ENCODE peak calls at places on chromosomes 7 and 10, in eight cellular contexts. Y is IMR-90, U is transverse colon, D is HepG2, M is DND-41, O is astrocyte, A is adrenal gland, B is tibial artery. Q is an unnamed sample.

GRCh38 chr7:7424151-7424873 is 111.4 kb downstream of the COL28A1 start:
- DNase-seq in Y (peak; percentile 67), U (peak; percentile 74), O (peak; percentile 38), A (peak; percentile 64), D (peak; percentile 58), M (peak; percentile 39), B (peak; percentile 65), Q (peak; percentile 75)

GRCh38 chr10:35004651-35005050 is 85.5 kb downstream of the CUL2 start:
- DNase-seq in M (no peak), A (no peak), O (peak; percentile 9), D (no peak), Y (peak; percentile 36), B (no peak), U (no peak), Q (no peak)

GRCh38 chr10:72702868-72703581 is 11.1 kb downstream of the MCU start:
- DNase-seq in Y (peak; percentile 67), M (peak; percentile 32), B (no peak), A (no peak), D (no peak), O (peak; percentile 73), U (no peak), Q (no peak)

GRCh38 chr10:130820880-130821482 is 490.5 kb downstream of the TCERG1L start:
- DNase-seq in Y (no peak), U (no peak), B (no peak), O (no peak), M (no peak), A (no peak), D (no peak), Q (no peak)

GRCh38 chr7:121330053-121330833 is 1.4 kb downstream of the WNT16 start:
- DNase-seq in M (no peak), A (no peak), B (no peak), D (no peak), U (no peak), Y (no peak), O (no peak), Q (peak; percentile 16)

GRCh38 chr10:93440591-93441012 is 41.5 kb downstream of the MYOF start:
- DNase-seq in U (no peak), M (no peak), B (no peak), Y (peak; percentile 25), A (no peak), D (no peak), O (no peak), Q (no peak)

GRCh38 chr10:49831352-49832040 is 69.4 kb upstream of the OGDHL start:
- DNase-seq in Y (peak; percentile 34), D (no peak), B (no peak), A (no peak), O (peak; percentile 70), M (no peak), U (no peak), Q (no peak)

GRCh38 chr10:86757110-86757790 is 831 bp downstream of the BMPR1A start:
- DNase-seq in Y (peak; percentile 65), U (peak; percentile 46), O (peak; percentile 52), M (peak; percentile 26), B (peak; percentile 38), D (peak; percentile 62), A (peak; percentile 37), Q (peak; percentile 62)

GRCh38 chr7:65307651-65308299 is 65.9 kb upstream of the ZNF92 start:
- DNase-seq in A (peak; percentile 45), B (no peak), Y (peak; percentile 66), M (peak; percentile 70), D (peak; percentile 57), O (peak; percentile 38), U (peak; percentile 8), Q (peak; percentile 61)

GRCh38 chr10:84755311-84755710 is 426.9 kb downstream of the CCSER2 start:
- DNase-seq in U (no peak), O (no peak), B (no peak), A (no peak), M (no peak), D (no peak), Y (no peak), Q (no peak)

GRCh38 chr10:7279303-7279702 is 131.5 kb downstream of the SFMBT2 start:
- DNase-seq in Y (no peak), D (no peak), M (no peak), O (no peak), U (no peak), A (no peak), B (no peak), Q (no peak)
- H3K4me1 ChIP-seq in Y (no peaks in the 10 kb centered on the region), D (no peaks in the 10 kb centered on the region), M (no peaks in the 10 kb centered on the region), O (no peaks in the 10 kb centered on the region), U (no peaks in the 10 kb centered on the region), A (no peaks in the 10 kb centered on the region), B (no peaks in the 10 kb centered on the region), Q (no peaks in the 10 kb centered on the region)

DNA sequence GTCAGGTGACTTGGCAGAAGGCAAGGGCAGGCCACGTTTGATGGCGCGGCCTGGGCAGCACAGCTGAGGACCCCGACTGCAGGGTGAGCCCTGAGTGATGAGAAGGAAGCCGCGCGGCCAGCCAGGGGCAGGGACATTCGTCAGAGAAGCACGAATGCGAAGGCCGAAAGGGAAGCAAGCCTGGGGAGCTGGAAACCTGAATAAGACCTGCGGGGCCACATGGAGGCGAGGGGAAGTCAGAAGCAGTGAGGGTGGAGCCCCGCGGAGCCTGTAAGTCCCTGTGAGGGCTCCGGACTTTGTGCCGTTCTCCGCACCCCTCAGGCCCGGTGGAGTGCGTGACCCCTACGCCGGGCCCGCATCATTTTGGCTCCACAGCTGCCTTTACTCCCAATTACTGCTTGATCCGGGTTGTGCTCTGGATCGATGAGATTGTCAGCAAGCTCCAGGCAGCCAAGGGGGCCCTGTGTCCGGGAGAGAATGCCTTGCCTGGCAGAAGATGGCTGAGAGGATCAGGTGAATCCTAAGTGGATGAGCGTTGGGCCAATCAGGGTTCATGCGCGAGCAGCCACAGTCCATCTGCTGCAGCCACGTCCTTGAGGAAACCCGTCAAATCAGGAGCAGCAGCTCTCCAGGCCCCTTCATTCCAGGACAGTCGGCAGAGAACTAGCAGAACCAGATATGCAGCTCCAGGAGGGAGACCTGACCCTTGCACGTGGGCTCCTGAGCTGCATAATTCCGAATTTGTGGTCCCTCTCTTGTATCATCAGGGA is 293.3 kb upstream of the SHH start:
- DNase-seq in O (no peak), A (no peak), D (no peak), Y (no peak), M (no peak), U (no peak), B (no peak), Q (no peak)
- TF ChIP-seq CTCF in O (no peak), A (no peak), D (no peak), Y (no peak), M (no peak), U (no peak), B (no peak), Q (no peak)

GRCh38 chr7:66443946-66444345 is 184.7 kb upstream of the KCTD7 start:
- DNase-seq in O (no peak), Y (no peak), M (no peak), U (no peak), A (no peak), B (no peak), D (peak; percentile 6), Q (no peak)
- H3K4me1 ChIP-seq in O (no peaks in the 10 kb centered on the region), Y (peaks cover 10% of the 10 kb centered on the region), M (no peaks in the 10 kb centered on the region), U (peaks cover 34% of the 10 kb centered on the region), A (peaks cover 30% of the 10 kb centered on the region), B (no peaks in the 10 kb centered on the region), D (peaks cover 54% of the 10 kb centered on the region), Q (no peaks in the 10 kb centered on the region)

GRCh38 chr7:108415821-108416536 is 40.3 kb downstream of the NRCAM start:
- DNase-seq in M (peak; percentile 31), Y (no peak), D (no peak), B (no peak), U (no peak), O (peak; percentile 82), A (peak; percentile 58), Q (no peak)
- TF ChIP-seq CTCF in M (no peak), Y (no peak), D (no peak), B (no peak), U (no peak), O (no peak), A (no peak), Q (no peak)

GRCh38 chr10:88062385-88062784 is 199.0 kb downstream of the PTEN start:
- DNase-seq in M (peak; percentile 74), Y (peak; percentile 30), B (no peak), D (no peak), O (no peak), A (no peak), U (no peak), Q (no peak)
- H3K4me1 ChIP-seq in M (peaks cover 83% of the 10 kb centered on the region), Y (peaks cover 27% of the 10 kb centered on the region), B (peaks cover 53% of the 10 kb centered on the region), D (peaks cover 21% of the 10 kb centered on the region), O (peaks cover 13% of the 10 kb centered on the region), A (peaks cover 39% of the 10 kb centered on the region), U (peaks cover 7% of the 10 kb centered on the region), Q (peaks cover 12% of the 10 kb centered on the region)